ENCODE peak calls at places on chromosome 19, in nine cellular contexts. Y is lower lobe of right lung, G is pancreas, J is Calu3, X is transverse colon, U is body of pancreas, F is heart left ventricle, S is lower leg skin, Q is activated B cell treated with CpG ODN at 0.5 μM for 24 hours. B is an unnamed sample.

GRCh38 chr19:51066393-51066792 is 1.5 kb upstream of the KLK13 start:
- DNase-seq in F (no peak), U (no peak), Y (no peak), G (no peak), X (no peak), Q (no peak), J (no peak), S (no peak), B (no peak)

GRCh38 chr19:32373614-32374295 is 28.3 kb downstream of the ZNF507 start:
- DNase-seq in X (peak), S (no peak), F (peak), G (peak), Y (no peak), J (peak), U (peak), Q (no peak), B (no peak)

GRCh38 chr19:35117017-35117570 is 1.5 kb downstream of the FXYD3 start:
- DNase-seq in X (no peak), U (no peak), J (no peak), Y (no peak), F (no peak), Q (no peak), G (no peak), S (no peak), B (no peak)

GRCh38 chr19:28685802-28686201 is 527.1 kb downstream of the UQCRFS1 start:
- DNase-seq in Q (no peak), S (no peak), G (no peak), F (no peak), X (no peak), U (no peak), Y (no peak), J (no peak), B (no peak)

GRCh38 chr19:11382898-11383705 is 1.0 kb downstream of the EPOR start:
- DNase-seq in F (peak), J (peak), Y (peak), S (no peak), G (peak), U (peak), X (peak), Q (peak), B (no peak)

GRCh38 chr19:8148410-8149231 is 771 bp downstream of the FBN3 start:
- DNase-seq in J (peak), Q (no peak), U (peak), G (no peak), S (no peak), X (no peak), Y (peak), F (no peak), B (no peak)

GRCh38 chr19:8083141-8083540 is 30.6 kb downstream of the CCL25 start:
- DNase-seq in U (no peak), S (no peak), Q (no peak), J (no peak), Y (no peak), G (no peak), X (no peak), F (no peak), B (no peak)

GRCh38 chr19:51107406-51108065 is 673 bp downstream of the CTU1 start:
- DNase-seq in F (no peak), J (no peak), S (no peak), Y (no peak), G (no peak), Q (no peak), U (no peak), X (no peak), B (peak)

GRCh38 chr19:51808333-51808986 is 13.5 kb downstream of the FPR3 start:
- DNase-seq in J (no peak), U (no peak), F (no peak), X (no peak), G (no peak), Y (no peak), Q (no peak), S (no peak), B (no peak)

GRCh38 chr19:32870154-32870573 is 597 bp upstream of the SLC7A9 start:
- DNase-seq in F (no peak), Q (no peak), X (no peak), J (no peak), U (no peak), Y (no peak), S (no peak), G (no peak), B (no peak)

GRCh38 chr19:50492303-50493052 is 15.8 kb upstream of the GARIN5A start:
- DNase-seq in Q (no peak), F (peak), Y (peak), X (no peak), J (peak), U (no peak), G (no peak), S (no peak), B (no peak)

GRCh38 chr19:40163541-40164129 is 27.6 kb upstream of the MAP3K10 start:
- DNase-seq in J (no peak), U (no peak), G (no peak), Q (no peak), Y (no peak), S (no peak), X (no peak), F (no peak), B (no peak)

GRCh38 chr19:43618921-43619261 is 538 bp downstream of the ZNF428 start:
- DNase-seq in Q (no peak), Y (no peak), J (peak), G (no peak), U (no peak), X (no peak), F (no peak), S (no peak), B (no peak)

GRCh38 chr19:43290568-43291359 is 21.4 kb upstream of the PSG9 start:
- DNase-seq in S (no peak), X (no peak), G (no peak), Y (no peak), U (no peak), Q (no peak), F (no peak), J (peak), B (no peak)

DNA sequence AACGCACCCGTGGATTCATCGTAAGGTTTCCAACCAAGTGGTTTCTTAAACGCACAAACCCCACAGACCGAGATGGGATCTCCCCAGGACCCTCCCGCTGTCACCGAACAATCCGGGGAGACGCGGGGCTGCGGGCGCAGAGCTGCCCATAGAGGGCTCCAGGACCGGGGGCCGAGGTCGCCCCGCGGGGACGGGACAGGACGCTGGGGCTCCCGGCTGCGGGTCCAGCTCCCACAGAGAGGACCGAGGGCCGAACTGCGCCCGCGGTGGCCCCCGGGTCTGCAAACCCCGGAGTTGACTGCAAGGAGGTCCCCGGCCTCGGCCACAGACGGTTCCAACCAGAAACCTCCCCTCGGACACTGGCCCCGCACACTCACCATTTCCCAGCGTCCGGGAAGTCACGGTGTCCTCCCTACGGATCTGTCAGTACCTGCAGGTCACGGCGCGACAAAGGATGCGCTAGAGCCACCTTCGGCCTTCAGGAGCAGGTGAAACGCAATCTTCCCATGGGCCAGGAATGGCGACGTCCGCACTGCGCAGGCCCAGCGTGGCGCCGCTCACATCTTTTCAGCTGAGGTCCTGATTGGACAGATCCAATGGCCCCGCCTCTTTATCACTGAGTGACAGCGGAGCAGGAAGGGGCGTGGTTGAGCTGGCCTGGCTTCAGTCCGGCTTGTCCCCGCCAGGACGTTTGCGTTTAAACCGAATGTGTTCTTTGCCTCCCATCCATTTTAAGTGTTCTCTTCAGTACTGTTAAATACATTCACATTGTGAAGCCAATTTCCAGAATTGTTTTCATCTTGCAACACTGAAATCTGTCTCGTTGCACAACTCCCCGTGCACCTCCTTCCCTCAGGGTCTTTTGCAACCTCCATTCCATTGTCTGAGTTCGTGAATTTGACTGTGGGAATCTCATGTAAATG is at the start of gene ZNF14:
- DNase-seq in U (peak), J (peak), X (peak), Q (peak), S (peak), F (peak), Y (peak), G (peak), B (peak)
- TF ChIP-seq CTCF in U (no peak), J (no peak), X (peak), Q (no peak), S (no peak), F (peak), Y (no peak), G (no peak), B (no peak)

GRCh38 chr19:58573658-58574164 is 576 bp upstream of the MZF1 start:
- DNase-seq in G (no peak), S (no peak), X (no peak), F (no peak), J (no peak), Q (no peak), Y (no peak), U (peak), B (no peak)

GRCh38 chr19:58570770-58571574 is 2.2 kb downstream of the MZF1 start:
- DNase-seq in U (peak), Y (no peak), X (peak), F (peak), G (peak), Q (no peak), S (no peak), J (no peak), B (no peak)

GRCh38 chr19:58572026-58572817 is 913 bp downstream of the MZF1 start:
- DNase-seq in J (no peak), Q (no peak), X (no peak), U (no peak), S (no peak), G (peak), Y (no peak), F (peak), B (peak)

GRCh38 chr19:58571575-58571947 is 1.6 kb downstream of the MZF1 start:
- DNase-seq in J (no peak), X (peak), Q (no peak), Y (no peak), U (no peak), F (peak), S (no peak), G (peak), B (no peak)

GRCh38 chr19:58572818-58573657 is at the start of gene MZF1:
- DNase-seq in J (peak), S (peak), U (peak), X (peak), G (peak), F (peak), Y (peak), Q (peak), B (peak)
- TF ChIP-seq CTCF in J (no peak), S (peak), U (no peak), X (peak), G (no peak), F (no peak), Y (no peak), Q (no peak), B (no peak)

GRCh38 chr19:15702590-15702930 is 25.3 kb upstream of the OR10H2 start:
- DNase-seq in G (peak), Q (no peak), S (peak), Y (peak), J (peak), X (peak), F (peak), U (peak), B (peak)
- TF ChIP-seq CTCF in G (no peak), Q (no peak), S (no peak), Y (no peak), J (no peak), X (peak), F (no peak), U (no peak), B (no peak)

DNA sequence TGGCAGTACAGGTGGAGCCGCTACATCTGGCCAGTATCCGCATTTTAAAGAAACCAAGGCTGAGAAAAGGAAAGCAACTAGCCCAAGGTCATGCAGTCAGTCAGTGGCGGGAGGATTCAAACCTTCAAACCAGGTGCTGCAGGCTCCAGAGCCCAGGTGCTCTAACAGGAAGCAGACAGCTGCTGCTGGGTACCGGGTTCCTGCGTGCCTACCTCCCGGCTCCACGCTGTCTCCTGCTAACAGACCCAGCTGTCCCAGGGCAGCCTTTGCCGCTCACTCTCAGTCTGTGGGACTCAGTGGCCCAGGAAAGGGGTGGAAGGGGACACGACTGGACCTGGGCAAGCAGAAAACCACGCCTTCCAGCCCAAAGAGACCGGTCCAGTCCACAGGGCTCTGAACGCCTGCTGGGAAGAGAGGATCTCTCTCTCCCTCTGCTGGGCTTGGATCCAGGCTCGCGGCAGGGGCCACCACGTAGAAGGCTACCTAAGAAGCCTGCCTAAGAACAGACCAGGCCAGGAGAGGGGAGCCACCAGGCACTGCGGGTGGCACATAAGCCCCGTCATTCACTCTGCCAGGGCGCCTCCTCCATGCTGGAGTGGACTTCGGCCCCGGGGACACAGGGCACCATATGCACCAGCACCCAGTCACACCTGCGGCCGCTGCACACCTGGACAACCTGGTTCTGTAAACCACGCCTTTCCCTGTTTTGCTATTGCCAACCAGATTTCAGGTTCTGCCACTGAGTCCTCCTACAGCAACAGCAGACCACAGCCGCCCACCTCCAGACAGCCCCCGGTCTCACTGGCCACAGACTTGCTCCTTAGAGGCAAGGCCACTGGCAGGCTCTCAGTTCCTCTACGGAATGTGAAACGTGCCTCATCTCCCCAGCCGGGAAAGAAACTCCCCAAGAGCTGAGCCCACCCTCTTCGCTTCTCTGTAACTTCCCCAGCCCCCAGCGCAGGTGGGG is 4.6 kb downstream of the DAPK3 start:
- DNase-seq in X (peak), J (no peak), G (peak), S (no peak), U (peak), Q (no peak), Y (no peak), F (no peak), B (no peak)
- TF ChIP-seq CTCF in X (no peak), J (no peak), G (no peak), S (no peak), U (no peak), Q (no peak), Y (no peak), F (no peak), B (no peak)

DNA sequence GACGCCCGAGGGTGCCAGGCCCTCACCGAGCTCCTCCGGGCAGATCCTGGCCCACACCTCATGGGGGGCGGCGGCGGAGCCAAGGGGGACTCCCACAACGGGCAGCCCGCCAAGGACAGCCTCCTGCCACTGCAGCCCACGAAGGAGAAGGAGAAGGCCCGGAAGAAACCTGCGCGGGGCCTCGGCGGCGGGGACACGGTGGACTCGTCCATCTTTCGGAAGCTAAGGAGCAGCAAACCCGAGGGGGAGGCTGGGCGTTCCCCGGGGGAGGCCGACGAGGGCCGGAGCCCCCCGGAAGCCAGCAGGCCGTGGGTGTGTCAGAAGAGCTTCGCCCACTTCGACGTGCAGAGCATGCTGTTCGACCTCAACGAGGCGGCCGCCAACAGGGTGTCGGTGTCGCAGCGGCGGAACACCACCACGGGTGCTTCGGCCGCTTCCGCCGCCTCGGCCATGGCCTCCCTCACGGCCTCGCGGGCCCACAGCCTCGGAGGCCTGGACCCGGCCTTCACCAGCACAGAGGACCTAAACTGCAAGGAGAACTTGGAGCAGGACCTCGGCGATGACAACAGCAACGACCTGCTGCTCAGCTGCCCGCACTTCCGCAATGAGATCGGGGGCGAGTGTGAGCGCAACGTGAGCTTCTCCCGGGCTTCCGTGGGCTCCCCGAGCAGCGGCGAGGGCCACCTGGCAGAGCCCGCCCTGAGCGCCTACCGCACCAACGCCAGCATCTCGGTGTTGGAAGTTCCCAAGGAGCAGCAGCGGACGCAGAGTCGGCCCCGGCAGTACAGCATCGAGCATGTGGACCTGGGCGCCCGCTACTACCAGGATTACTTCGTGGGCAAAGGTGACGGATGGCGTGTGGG is 141.5 kb downstream of the DPF1 start:
- DNase-seq in Q (no peak), Y (no peak), F (no peak), X (no peak), G (no peak), S (no peak), U (no peak), J (no peak), B (no peak)
- TF ChIP-seq CTCF in Q (no peak), Y (no peak), F (no peak), X (no peak), G (no peak), S (no peak), U (no peak), J (no peak), B (no peak)

GRCh38 chr19:55339225-55340143 is at the start of gene KMT5C:
- DNase-seq in X (peak), J (peak), Q (peak), G (peak), S (peak), F (peak), U (peak), Y (peak), B (peak)
- TF ChIP-seq CTCF in X (peak), J (no peak), Q (no peak), G (peak), S (peak), F (peak), U (peak), Y (peak), B (no peak)

GRCh38 chr19:13899912-13900584 is 5.9 kb downstream of the BRME1 start:
- DNase-seq in G (no peak), Y (no peak), Q (no peak), F (no peak), X (no peak), S (no peak), J (no peak), U (no peak), B (no peak)

GRCh38 chr19:13899393-13899792 is 6.5 kb downstream of the BRME1 start:
- DNase-seq in J (no peak), F (no peak), G (no peak), S (no peak), X (peak), Q (no peak), U (no peak), Y (no peak), B (no peak)

GRCh38 chr19:13906525-13906904 is 514 bp downstream of the CC2D1A start:
- DNase-seq in J (peak), G (peak), Q (no peak), U (peak), S (no peak), F (no peak), Y (peak), X (peak), B (no peak)

GRCh38 chr19:13905634-13906524 is at the start of the genes BRME1 and CC2D1A:
- DNase-seq in Y (peak), F (peak), J (peak), G (peak), X (peak), Q (peak), S (peak), U (peak), B (peak)

DNA sequence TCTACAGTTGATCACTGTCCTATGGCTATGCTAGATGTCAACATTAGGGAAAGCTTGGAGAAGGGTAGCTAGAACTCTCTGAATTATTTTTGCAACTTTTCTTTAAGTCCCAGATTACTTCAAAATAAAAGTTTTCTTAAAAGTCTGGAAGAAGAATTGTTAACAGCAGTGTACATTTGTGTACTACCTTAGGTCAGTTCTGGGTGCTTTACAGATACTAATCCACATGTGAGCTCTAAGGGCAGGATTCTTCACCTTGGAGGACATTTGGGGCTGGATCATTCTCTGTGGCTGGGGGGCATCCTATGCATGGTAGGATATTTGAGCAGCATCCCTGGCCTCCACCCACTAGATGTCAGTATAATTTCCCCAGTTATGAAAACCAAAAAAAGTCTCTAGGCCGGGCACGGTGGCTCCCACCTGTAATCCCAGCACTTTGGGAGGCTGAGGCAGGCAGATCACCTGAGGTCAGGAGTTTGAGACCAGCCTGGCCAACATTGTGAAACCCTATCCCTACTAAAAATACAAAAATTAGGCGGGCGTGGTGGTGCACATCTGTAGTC is 2.8 kb downstream of the BRME1 start:
- DNase-seq in J (peak), Q (no peak), G (no peak), Y (no peak), U (no peak), S (no peak), X (no peak), F (no peak), B (no peak)
- TF ChIP-seq CTCF in J (no peak), Q (no peak), G (peak), Y (peak), U (peak), S (no peak), X (no peak), F (peak), B (no peak)

GRCh38 chr19:18847516-18848463 is 16.0 kb downstream of the UPF1 start:
- DNase-seq in J (no peak), G (no peak), Y (peak), S (peak), Q (no peak), F (no peak), U (no peak), X (no peak), B (no peak)
- TF ChIP-seq CTCF in J (no peak), G (no peak), Y (no peak), S (no peak), Q (no peak), F (peak), U (peak), X (no peak), B (no peak)

B was measured in omental fat pad.